ENCODE peak calls at places on chromosomes 6 and 20, in nine cellular contexts. K is psoas muscle; D is stimulated activated CD8-positive, alpha-beta memory T cell treated with anti-CD3 and anti-CD28 coated beads, Interleukin-2, amount 100 ng/mL, for 1 hour; V is brain pericyte; G is anterior cingulate cortex; U is amygdala; Z is T follicular helper cell; C is D341Med; A is HCEC 1CT. W is an unnamed sample.

GRCh38 chr6:144149894-144150672 is at the start of gene STX11:
- DNase-seq in K (peak), D (peak), V (no peak), G (no peak), U (peak), Z (peak), C (peak), A (peak), W (peak)

GRCh38 chr6:119273799-119274595 is 75.6 kb downstream of the MAN1A1 start:
- DNase-seq in K (no peak), D (no peak), V (no peak), G (no peak), U (no peak), Z (no peak), C (no peak), A (peak), W (no peak)

GRCh38 chr6:168239374-168239773 is 80.2 kb downstream of the DACT2 start:
- DNase-seq in K (no peak), D (no peak), V (no peak), G (no peak), U (no peak), Z (no peak), C (no peak), A (no peak), W (no peak)

GRCh38 chr6:80457044-80457933 is 350.8 kb downstream of the BCKDHB start:
- DNase-seq in K (peak), D (no peak), V (peak), G (peak), U (no peak), Z (no peak), C (no peak), A (peak), W (peak)

GRCh38 chr20:58697867-58698703 is 5.5 kb downstream of the NPEPL1 start:
- DNase-seq in K (no peak), D (no peak), V (no peak), G (no peak), U (no peak), Z (no peak), C (no peak), A (no peak), W (peak)

GRCh38 chr6:98633886-98634285 is 200.5 kb upstream of the POU3F2 start:
- DNase-seq in K (no peak), D (no peak), V (no peak), G (no peak), U (no peak), Z (no peak), C (no peak), A (no peak), W (no peak)

GRCh38 chr6:32108094-32108627 is 977 bp downstream of the TNXB start:
- DNase-seq in K (peak), D (no peak), V (no peak), G (no peak), U (no peak), Z (no peak), C (no peak), A (peak), W (peak)

GRCh38 chr6:166775923-166776220 is 148.8 kb upstream of the RPS6KA2 start:
- DNase-seq in K (no peak), D (no peak), V (no peak), G (no peak), U (no peak), Z (no peak), C (no peak), A (no peak), W (no peak)

GRCh38 chr6:157637941-157638340 is 185.1 kb upstream of the SNX9 start:
- DNase-seq in K (no peak), D (no peak), V (no peak), G (no peak), U (no peak), Z (no peak), C (no peak), A (no peak), W (no peak)

GRCh38 chr6:120005292-120005976 is 655.9 kb upstream of the MAN1A1 start:
- DNase-seq in K (no peak), D (no peak), V (no peak), G (no peak), U (no peak), Z (no peak), C (no peak), A (no peak), W (no peak)

GRCh38 chr6:155315516-155315871 is 1.2 kb upstream of the TFB1M start:
- DNase-seq in K (no peak), D (no peak), V (no peak), G (no peak), U (no peak), Z (no peak), C (no peak), A (peak), W (no peak)

GRCh38 chr6:12113190-12113578 is 101.1 kb downstream of the HIVEP1 start:
- DNase-seq in K (no peak), D (no peak), V (no peak), G (no peak), U (no peak), Z (no peak), C (no peak), A (peak), W (no peak)

GRCh38 chr6:33420493-33421343 is 853 bp downstream of the SYNGAP1 start:
- DNase-seq in K (no peak), D (no peak), V (no peak), G (no peak), U (no peak), Z (no peak), C (no peak), A (peak), W (no peak)

GRCh38 chr6:112665114-112665513 is 318.0 kb downstream of the RFPL4B start:
- DNase-seq in K (no peak), D (no peak), V (no peak), G (no peak), U (no peak), Z (no peak), C (no peak), A (peak), W (no peak)

GRCh38 chr6:101117397-101118185 is 236.5 kb upstream of the ASCC3 start:
- DNase-seq in K (no peak), D (no peak), V (no peak), G (no peak), U (no peak), Z (no peak), C (no peak), A (no peak), W (no peak)

GRCh38 chr6:131062245-131063027 is 609 bp downstream of the EPB41L2 start:
- DNase-seq in K (peak), D (no peak), V (no peak), G (no peak), U (no peak), Z (peak), C (peak), A (peak), W (no peak)

GRCh38 chr20:19449051-19449450 is 236.6 kb downstream of the SLC24A3 start:
- DNase-seq in K (peak), D (no peak), V (no peak), G (no peak), U (no peak), Z (no peak), C (no peak), A (no peak), W (no peak)

GRCh38 chr6:63394656-63395308 is 75.0 kb upstream of the LGSN start:
- DNase-seq in K (no peak), D (no peak), V (no peak), G (no peak), U (no peak), Z (no peak), C (no peak), A (no peak), W (no peak)

W was measured in left ventricle myocardium inferior.